ENCODE peak calls at places on chromosomes 4 and X, in six cellular contexts. L, I, X, T, Z and K are unnamed samples.

GRCh38 chr4:54218736-54219135 is 10.4 kb upstream of the PDGFRA start:
- DNase-seq in Z (no peak), T (no peak), L (no peak), X (no peak), I (no peak), K (no peak)

GRCh38 chrX:72141372-72142004 is 9.8 kb upstream of the RTL5 start:
- DNase-seq in Z (no peak), I (no peak), T (peak; percentile 46), L (no peak), X (no peak), K (no peak)

GRCh38 chr4:106266201-106266600 is 49.8 kb downstream of the TBCK start:
- DNase-seq in I (peak; percentile 56), L (no peak), Z (no peak), X (no peak), T (peak; percentile 52), K (no peak)

GRCh38 chrX:46433892-46434291 is 111.3 kb downstream of the ZNF674 start:
- DNase-seq in L (no peak), Z (no peak), I (no peak), T (no peak), X (no peak), K (no peak)

GRCh38 chrX:50613846-50614245 is 143.2 kb upstream of the DGKK start:
- DNase-seq in X (no peak), I (no peak), Z (no peak), T (no peak), L (no peak), K (no peak)

GRCh38 chrX:25022499-25023325 is 6.9 kb upstream of the ARX start:
- DNase-seq in Z (no peak), L (no peak), I (no peak), T (no peak), X (no peak), K (no peak)

GRCh38 chr4:57044279-57044678 is 65.6 kb downstream of the POLR2B start:
- DNase-seq in Z (no peak), X (no peak), L (no peak), T (no peak), I (no peak), K (no peak)

GRCh38 chr4:25345880-25346279 is 31.2 kb upstream of the ANAPC4 start:
- DNase-seq in X (no peak), L (no peak), T (no peak), I (no peak), Z (no peak), K (no peak)

GRCh38 chr4:15778191-15778741 is at the start of gene CD38:
- DNase-seq in I (peak; percentile 22), X (peak; percentile 23), T (peak; percentile 86), Z (no peak), L (peak; percentile 69), K (peak; percentile 76)

GRCh38 chr4:138007572-138007971 is 234.6 kb downstream of the SLC7A11 start:
- DNase-seq in I (peak; percentile 47), T (no peak), Z (no peak), L (no peak), X (no peak), K (no peak)

GRCh38 chr4:123553279-123553678 is 156.7 kb downstream of the SPRY1 start:
- DNase-seq in X (no peak), T (no peak), Z (no peak), I (no peak), L (no peak), K (no peak)

GRCh38 chr4:74087481-74087880 is 11.5 kb downstream of the CXCL2 start:
- DNase-seq in L (no peak), Z (no peak), T (no peak), X (no peak), I (peak; percentile 51), K (no peak)

GRCh38 chrX:83416273-83416672 is 91.8 kb upstream of the POU3F4 start:
- DNase-seq in Z (no peak), L (no peak), T (peak; percentile 40), I (peak; percentile 7), X (no peak), K (no peak)

GRCh38 chr4:174036111-174036510 is 247.4 kb downstream of the FBXO8 start:
- DNase-seq in Z (no peak), T (no peak), L (no peak), X (no peak), I (peak; percentile 19), K (no peak)

GRCh38 chr4:82798168-82799005 is at the start of gene SCD5:
- DNase-seq in T (peak; percentile 78), L (peak; percentile 78), X (peak; percentile 77), I (peak; percentile 54), Z (peak; percentile 63), K (peak; percentile 79)

GRCh38 chr4:83581411-83582288 is 45.7 kb downstream of the GPAT3 start:
- DNase-seq in T (no peak), X (no peak), I (no peak), L (no peak), Z (no peak), K (no peak)

GRCh38 chr4:121726642-121727268 is 30.0 kb upstream of the ANXA5 start:
- DNase-seq in I (peak; percentile 85), Z (no peak), T (peak; percentile 67), X (no peak), L (no peak), K (no peak)

GRCh38 chrX:132957211-132958085 is 981 bp downstream of the HS6ST2 start:
- DNase-seq in T (no peak), L (no peak), I (peak; percentile 56), X (no peak), Z (peak; percentile 21), K (peak; percentile 74)

GRCh38 chrX:154738013-154738738 is 12.7 kb downstream of the GAB3 start:
- DNase-seq in Z (peak; percentile 60), T (no peak), I (no peak), X (peak; percentile 57), L (no peak), K (peak; percentile 72)

GRCh38 chr4:121057466-121057911 is 14.8 kb downstream of the NDNF start:
- DNase-seq in L (no peak), X (no peak), T (no peak), Z (no peak), I (peak; percentile 53), K (no peak)

GRCh38 chr4:1385373-1386340 is 20.6 kb downstream of the NKX1-1 start:
- DNase-seq in X (no peak), T (no peak), L (peak; percentile 42), Z (no peak), I (no peak), K (peak; percentile 34)

GRCh38 chr4:24121395-24122175 is 231.7 kb upstream of the PPARGC1A start:
- DNase-seq in X (no peak), I (peak; percentile 16), T (peak; percentile 54), L (no peak), Z (no peak), K (no peak)
- H3K4me1 ChIP-seq in X (no peaks in the 10 kb centered on the region), I (no peaks in the 10 kb centered on the region), T (peaks cover 41% of the 10 kb centered on the region), L (no peaks in the 10 kb centered on the region), Z (no peaks in the 10 kb centered on the region), K (no peaks in the 10 kb centered on the region)

DNA sequence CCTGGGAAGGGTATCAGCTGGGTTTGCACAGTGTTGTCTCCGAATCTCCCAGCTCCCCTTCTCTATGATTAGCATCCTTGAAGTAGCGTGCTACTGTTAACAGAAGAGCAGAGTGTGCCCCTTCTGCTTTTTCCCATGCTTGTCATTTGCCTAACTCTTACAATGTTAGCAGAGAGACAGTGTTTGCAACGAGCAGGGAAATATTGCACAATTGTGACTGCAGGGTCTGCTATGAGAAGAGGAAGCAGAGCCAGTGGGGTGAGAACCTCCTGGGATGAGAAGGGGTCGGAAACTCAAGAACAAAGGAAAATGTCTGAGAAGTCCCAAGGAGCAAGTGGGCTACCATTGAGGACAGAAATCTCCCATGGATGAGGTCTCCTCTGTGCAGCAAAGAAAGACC is 7.8 kb upstream of the CHRNA9 start:
- DNase-seq in T (no peak), X (no peak), L (no peak), Z (no peak), I (no peak), K (no peak)
- H3K4me1 ChIP-seq in T (peaks cover 4% of the 10 kb centered on the region), X (peaks cover 6% of the 10 kb centered on the region), L (no peaks in the 10 kb centered on the region), Z (peaks cover 5% of the 10 kb centered on the region), I (no peaks in the 10 kb centered on the region), K (no peaks in the 10 kb centered on the region)

GRCh38 chrX:150529587-150529986 is 38.8 kb upstream of the MTM1 start:
- DNase-seq in Z (no peak), X (no peak), T (no peak), I (no peak), L (no peak), K (no peak)
- H3K4me1 ChIP-seq in Z (no peaks in the 10 kb centered on the region), X (no peaks in the 10 kb centered on the region), T (no peaks in the 10 kb centered on the region), I (no peaks in the 10 kb centered on the region), L (no peaks in the 10 kb centered on the region), K (no peaks in the 10 kb centered on the region)

GRCh38 chr4:63085091-63085490 is 1324.2 kb downstream of the TECRL start:
- DNase-seq in Z (no peak), L (no peak), I (no peak), T (no peak), X (no peak), K (no peak)

GRCh38 chr4:63090641-63091040 is 1318.6 kb downstream of the TECRL start:
- DNase-seq in T (peak; percentile 18), I (no peak), Z (no peak), X (no peak), L (no peak), K (no peak)
- H3K4me1 ChIP-seq in T (no peaks in the 10 kb centered on the region), I (no peaks in the 10 kb centered on the region), Z (no peaks in the 10 kb centered on the region), X (no peaks in the 10 kb centered on the region), L (no peaks in the 10 kb centered on the region), K (no peaks in the 10 kb centered on the region)

GRCh38 chr4:4717692-4718091 is 141.8 kb upstream of the MSX1 start:
- DNase-seq in L (no peak), I (no peak), T (no peak), X (no peak), Z (no peak), K (no peak)
- H3K4me1 ChIP-seq in L (no peaks in the 10 kb centered on the region), I (no peaks in the 10 kb centered on the region), T (no peaks in the 10 kb centered on the region), X (no peaks in the 10 kb centered on the region), Z (no peaks in the 10 kb centered on the region), K (no peaks in the 10 kb centered on the region)

GRCh38 chrX:51891245-51891644 is 2.2 kb upstream of the MAGED1 start:
- DNase-seq in T (no peak), Z (no peak), L (no peak), I (no peak), X (no peak), K (no peak)

GRCh38 chrX:51892921-51893745 is at the start of gene MAGED1:
- DNase-seq in I (peak; percentile 98), T (peak; percentile 74), Z (peak; percentile 91), X (peak; percentile 92), L (peak; percentile 92), K (peak; percentile 94)

GRCh38 chrX:51893931-51894696 is 691 bp downstream of the MAGED1 start:
- DNase-seq in L (peak; percentile 56), I (peak; percentile 62), X (peak; percentile 30), T (peak; percentile 6), Z (peak; percentile 48), K (no peak)

GRCh38 chrX:51891821-51892551 is 1.4 kb upstream of the MAGED1 start:
- DNase-seq in X (peak; percentile 26), L (no peak), Z (peak; percentile 51), T (no peak), I (peak; percentile 41), K (no peak)

DNA sequence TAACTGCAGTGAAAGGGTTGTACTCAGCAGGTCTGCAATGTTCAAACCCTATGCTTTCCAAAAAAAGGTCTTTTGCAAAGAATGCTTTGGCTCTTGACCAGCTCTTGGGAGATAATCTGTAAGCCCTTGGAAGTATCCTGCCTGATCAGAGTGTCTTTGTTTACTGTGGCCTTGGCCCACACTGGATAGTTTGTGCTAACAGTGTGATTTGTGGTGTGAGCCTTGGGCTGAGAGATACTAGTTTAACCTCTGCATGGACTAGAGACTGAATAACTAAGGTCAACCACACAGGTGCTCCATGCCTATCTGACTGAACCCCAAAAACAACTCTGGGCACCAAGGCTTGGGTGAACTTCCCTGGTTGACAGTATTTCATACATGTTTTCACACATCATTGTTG is 3.6 kb upstream of the MAGED1 start:
- DNase-seq in L (no peak), Z (no peak), X (no peak), I (no peak), T (no peak), K (no peak)
- H3K4me1 ChIP-seq in L (no peaks in the 10 kb centered on the region), Z (no peaks in the 10 kb centered on the region), X (peaks cover 7% of the 10 kb centered on the region), I (no peaks in the 10 kb centered on the region), T (no peaks in the 10 kb centered on the region), K (no peaks in the 10 kb centered on the region)